ENCODE peak calls at places on chromosome 3, in six cellular contexts. J is HCEC 1CT, S is NCI-H1092 treated with DMSO at 0.1 percent for 48 hours, X is heart left ventricle, C is brain microvascular endothelial cell, Z is RKO. H is an unnamed sample.

GRCh38 chr3:46472056-46472455 is 7.4 kb upstream of the LTF start:
- DNase-seq in J (no peak), S (no peak), X (peak), C (no peak), Z (no peak), H (no peak)

GRCh38 chr3:48507256-48508061 is 3.5 kb upstream of the SHISA5 start:
- DNase-seq in J (peak), S (peak), X (peak), C (peak), Z (peak), H (no peak)

GRCh38 chr3:105746226-105746996 is 122.4 kb downstream of the CBLB start:
- DNase-seq in J (no peak), S (no peak), X (no peak), C (no peak), Z (no peak), H (no peak)

GRCh38 chr3:188090626-188091309 is 63.2 kb upstream of the LPP start:
- DNase-seq in J (no peak), S (peak), X (no peak), C (no peak), Z (no peak), H (no peak)

GRCh38 chr3:133038089-133038730 is at the start of gene TMEM108:
- DNase-seq in J (no peak), S (peak), X (peak), C (peak), Z (no peak), H (no peak)

GRCh38 chr3:46466273-46466672 is 1.6 kb upstream of the LTF start:
- DNase-seq in J (no peak), S (peak), X (peak), C (no peak), Z (no peak), H (no peak)

GRCh38 chr3:129702934-129703712 is 96.6 kb upstream of the PLXND1 start:
- DNase-seq in J (no peak), S (no peak), X (no peak), C (no peak), Z (peak), H (no peak)

GRCh38 chr3:17707813-17708543 is 34.5 kb downstream of the TBC1D5 start:
- DNase-seq in J (peak), S (no peak), X (no peak), C (no peak), Z (no peak), H (no peak)

GRCh38 chr3:66609660-66610547 is 109.1 kb upstream of the LRIG1 start:
- DNase-seq in J (no peak), S (peak), X (no peak), C (peak), Z (no peak), H (no peak)

GRCh38 chr3:47370887-47371697 is 9.7 kb upstream of the PTPN23 start:
- DNase-seq in J (no peak), S (no peak), X (no peak), C (no peak), Z (peak), H (no peak)

GRCh38 chr3:147424325-147424910 is 15.3 kb downstream of the ZIC1 start:
- DNase-seq in J (no peak), S (no peak), X (no peak), C (peak), Z (no peak), H (no peak)

GRCh38 chr3:56681963-56682457 is 1.1 kb downstream of the TASOR start:
- DNase-seq in J (no peak), S (no peak), X (no peak), C (no peak), Z (no peak), H (no peak)